ENCODE peak calls at places on chromosomes 3 and 15, in eight cellular contexts. F, Q, L, K, P, N, B and Z are unnamed samples.

GRCh38 chr15:101501703-101502373 is 12.3 kb upstream of the PCSK6 start:
- DNase-seq in F (no peak), Q (no peak), L (no peak), K (peak), P (peak), N (no peak), B (peak), Z (no peak)

GRCh38 chr15:90099868-90100854 is 2.1 kb downstream of the IDH2 start:
- DNase-seq in F (peak), Q (peak), L (no peak), K (no peak), P (peak), N (peak), B (peak), Z (no peak)

GRCh38 chr15:38853608-38854007 is 289.0 kb upstream of the RASGRP1 start:
- DNase-seq in F (no peak), Q (no peak), L (no peak), K (peak), P (peak), N (peak), B (no peak), Z (peak)

GRCh38 chr3:50347187-50347813 is 1.8 kb upstream of the ZMYND10 start:
- DNase-seq in F (peak), Q (peak), L (no peak), K (peak), P (peak), N (peak), B (peak), Z (peak)

GRCh38 chr3:55484191-55484644 is 2.9 kb downstream of the WNT5A start:
- DNase-seq in F (no peak), Q (peak), L (no peak), K (no peak), P (no peak), N (no peak), B (no peak), Z (no peak)

GRCh38 chr15:55168350-55168974 is 28.3 kb downstream of the RSL24D1 start:
- DNase-seq in F (peak), Q (peak), L (peak), K (peak), P (peak), N (peak), B (peak), Z (peak)

GRCh38 chr3:50271314-50272072 is 2.5 kb downstream of the SEMA3B start:
- DNase-seq in F (no peak), Q (no peak), L (no peak), K (no peak), P (no peak), N (no peak), B (no peak), Z (no peak)

GRCh38 chr3:185439745-185440466 is 58.9 kb downstream of the TMEM41A start:
- DNase-seq in F (no peak), Q (no peak), L (no peak), K (no peak), P (no peak), N (no peak), B (no peak), Z (no peak)

GRCh38 chr3:117540583-117540982 is 831.0 kb downstream of the TUSC7 start:
- DNase-seq in F (no peak), Q (peak), L (no peak), K (no peak), P (peak), N (peak), B (no peak), Z (no peak)

GRCh38 chr3:12891985-12892839 is 50.8 kb upstream of the RPL32 start:
- DNase-seq in F (peak), Q (peak), L (peak), K (peak), P (peak), N (peak), B (peak), Z (peak)

GRCh38 chr3:106913111-106913698 is 464.0 kb upstream of the CCDC54 start:
- DNase-seq in F (no peak), Q (peak), L (no peak), K (no peak), P (peak), N (peak), B (no peak), Z (peak)

GRCh38 chr15:77656294-77656693 is 23.6 kb upstream of the LINGO1 start:
- DNase-seq in F (no peak), Q (no peak), L (no peak), K (no peak), P (no peak), N (no peak), B (no peak), Z (no peak)

GRCh38 chr15:77664428-77664827 is 31.7 kb upstream of the LINGO1 start:
- DNase-seq in F (no peak), Q (no peak), L (no peak), K (no peak), P (no peak), N (no peak), B (no peak), Z (no peak)

GRCh38 chr15:77657629-77658238 is 25.0 kb upstream of the LINGO1 start:
- DNase-seq in F (no peak), Q (no peak), L (no peak), K (no peak), P (no peak), N (no peak), B (no peak), Z (no peak)

GRCh38 chr15:77654975-77655374 is 22.3 kb upstream of the LINGO1 start:
- DNase-seq in F (no peak), Q (no peak), L (no peak), K (peak), P (no peak), N (no peak), B (no peak), Z (no peak)

GRCh38 chr15:77659350-77660321 is 26.9 kb upstream of the LINGO1 start:
- DNase-seq in F (no peak), Q (peak), L (peak), K (peak), P (peak), N (peak), B (peak), Z (peak)
- TF ChIP-seq CTCF in F (peak), Q (peak), L (peak), K (peak), P (peak), N (peak), B (no peak), Z (peak)

GRCh38 chr15:45112592-45113379 is 1.2 kb downstream of the DUOX2 start:
- DNase-seq in F (no peak), Q (no peak), L (no peak), K (peak), P (no peak), N (no peak), B (no peak), Z (peak)
- H3K4me3 ChIP-seq in F (no peak), Q (no peak), L (no peak), K (peak), P (no peak), N (no peak), B (peak), Z (peak)

DNA sequence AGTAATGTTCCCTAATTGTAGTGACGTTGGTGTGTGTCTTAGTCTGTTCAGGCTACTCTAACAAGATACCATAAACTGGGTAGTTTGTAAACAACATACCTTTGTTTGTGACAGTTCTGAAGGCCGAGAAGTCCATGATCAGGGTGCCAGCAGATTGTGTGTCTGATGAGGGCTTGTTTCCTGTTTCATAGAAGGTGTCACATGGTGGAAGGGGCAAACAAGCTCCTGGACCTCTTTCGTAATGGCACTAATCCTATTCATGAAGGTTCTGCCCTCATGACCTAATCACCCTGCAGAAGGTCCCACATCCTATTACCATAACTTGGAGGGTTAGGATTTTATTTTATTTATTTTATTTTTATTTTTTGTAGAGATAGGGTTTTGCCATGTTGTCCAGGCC is 11.1 kb downstream of the ATXN7 start:
- DNase-seq in F (no peak), Q (no peak), L (no peak), K (no peak), P (no peak), N (no peak), B (no peak), Z (no peak)
- TF ChIP-seq CTCF in F (no peak), Q (no peak), L (no peak), K (no peak), P (no peak), N (no peak), B (no peak), Z (no peak)

DNA sequence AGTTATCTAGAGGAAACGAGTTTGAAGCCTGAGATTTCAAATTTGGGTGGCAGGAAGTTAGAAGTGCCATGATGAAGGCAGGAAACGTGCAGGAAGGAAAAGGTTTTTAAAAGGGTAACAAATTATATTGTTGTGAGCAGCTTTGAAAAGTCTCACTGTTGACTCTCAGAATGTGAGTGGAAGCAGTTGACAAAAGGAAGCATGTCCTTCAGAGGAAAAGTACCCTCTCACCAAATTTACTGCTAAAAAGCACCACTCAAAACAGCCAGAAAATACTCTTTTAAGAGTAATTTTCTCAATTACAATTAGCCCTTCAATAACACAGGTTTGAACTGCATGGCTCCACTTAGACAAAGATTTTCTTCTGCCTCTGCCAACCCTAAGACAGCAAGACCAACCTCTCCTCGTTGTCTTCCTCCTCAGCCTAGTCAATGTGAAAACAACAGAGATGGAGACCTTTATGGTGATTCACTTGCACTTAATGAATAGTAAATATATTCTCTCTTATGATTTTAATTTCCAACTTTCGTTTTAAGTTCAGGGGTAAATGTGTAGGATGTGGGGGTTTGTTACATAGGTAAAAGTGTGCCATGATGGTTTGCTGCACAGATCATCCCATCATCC is 117.1 kb upstream of the LIPC start:
- DNase-seq in F (no peak), Q (no peak), L (no peak), K (no peak), P (no peak), N (no peak), B (no peak), Z (no peak)
- H3K4me3 ChIP-seq in F (no peak), Q (no peak), L (no peak), K (no peak), P (no peak), N (no peak), B (no peak), Z (no peak)

GRCh38 chr3:52824037-52824436 is 6.4 kb downstream of the ITIH4 start:
- DNase-seq in F (no peak), Q (no peak), L (no peak), K (no peak), P (no peak), N (no peak), B (no peak), Z (no peak)
- TF ChIP-seq CTCF in F (no peak), Q (no peak), L (no peak), K (no peak), P (no peak), N (no peak), B (no peak), Z (no peak)